ENCODE peak calls at places on chromosome X, in six cellular contexts. I, F, S, H, V and T are unnamed samples.

GRCh38 chrX:143853488-143853887 is 30.4 kb upstream of the UBE2NL start:
- DNase-seq in I (no peak), F (no peak), S (no peak), H (no peak), V (no peak), T (no peak)

GRCh38 chrX:10381218-10381617 is 224.4 kb downstream of the CLCN4 start:
- DNase-seq in I (no peak), F (no peak), S (no peak), H (no peak), V (no peak), T (no peak)

GRCh38 chrX:44974462-44974861 is 101.5 kb downstream of the KDM6A start:
- DNase-seq in I (peak), F (no peak), S (no peak), H (no peak), V (no peak), T (no peak)

GRCh38 chrX:129836827-129837226 is 6.9 kb downstream of the ZDHHC9 start:
- DNase-seq in I (no peak), F (no peak), S (no peak), H (no peak), V (no peak), T (no peak)

GRCh38 chrX:11351375-11352295 is 58.4 kb downstream of the AMELX start:
- DNase-seq in I (peak), F (no peak), S (peak), H (no peak), V (peak), T (peak)

GRCh38 chrX:103343105-103343504 is 13.1 kb downstream of the TCEAL7 start:
- DNase-seq in I (peak), F (no peak), S (no peak), H (peak), V (no peak), T (no peak)

GRCh38 chrX:134933911-134934310 is 56.9 kb upstream of the SMIM10 start:
- DNase-seq in I (no peak), F (no peak), S (no peak), H (no peak), V (no peak), T (no peak)

GRCh38 chrX:144916785-144917184 is 330.5 kb upstream of the SPANXN1 start:
- DNase-seq in I (no peak), F (no peak), S (no peak), H (no peak), V (no peak), T (no peak)

GRCh38 chrX:151703487-151703886 is 8.2 kb downstream of the PRRG3 start:
- DNase-seq in I (no peak), F (no peak), S (no peak), H (no peak), V (no peak), T (no peak)

GRCh38 chrX:68841251-68842049 is 12.6 kb downstream of the EFNB1 start:
- DNase-seq in I (no peak), F (no peak), S (peak), H (no peak), V (no peak), T (no peak)

GRCh38 chrX:151985955-151986354 is 11.5 kb upstream of the GABRE start:
- DNase-seq in I (peak), F (no peak), S (no peak), H (no peak), V (no peak), T (no peak)

GRCh38 chrX:115452256-115452655 is 108.7 kb upstream of the PLS3 start:
- DNase-seq in I (no peak), F (no peak), S (no peak), H (no peak), V (no peak), T (no peak)

GRCh38 chrX:136752796-136753195 is 27.9 kb downstream of the ARHGEF6 start:
- DNase-seq in I (peak), F (no peak), S (no peak), H (no peak), V (no peak), T (no peak)

GRCh38 chrX:18026171-18026570 is 165.1 kb upstream of the RAI2 start:
- DNase-seq in I (no peak), F (no peak), S (no peak), H (no peak), V (no peak), T (no peak)

GRCh38 chrX:104310084-104310483 is 55.4 kb upstream of the ESX1 start:
- DNase-seq in I (peak), F (no peak), S (no peak), H (no peak), V (no peak), T (no peak)

GRCh38 chrX:153668423-153669173 is 5.0 kb downstream of the PNCK start:
- DNase-seq in I (no peak), F (no peak), S (no peak), H (no peak), V (no peak), T (no peak)

GRCh38 chrX:153665726-153666306 is 7.8 kb downstream of the PNCK start:
- DNase-seq in I (no peak), F (no peak), S (no peak), H (no peak), V (no peak), T (no peak)

GRCh38 chrX:153667281-153667831 is 6.3 kb downstream of the PNCK start:
- DNase-seq in I (no peak), F (no peak), S (no peak), H (no peak), V (no peak), T (no peak)

GRCh38 chrX:153669174-153669890 is 4.3 kb downstream of the PNCK start:
- DNase-seq in I (no peak), F (no peak), S (no peak), H (no peak), V (no peak), T (peak)

DNA sequence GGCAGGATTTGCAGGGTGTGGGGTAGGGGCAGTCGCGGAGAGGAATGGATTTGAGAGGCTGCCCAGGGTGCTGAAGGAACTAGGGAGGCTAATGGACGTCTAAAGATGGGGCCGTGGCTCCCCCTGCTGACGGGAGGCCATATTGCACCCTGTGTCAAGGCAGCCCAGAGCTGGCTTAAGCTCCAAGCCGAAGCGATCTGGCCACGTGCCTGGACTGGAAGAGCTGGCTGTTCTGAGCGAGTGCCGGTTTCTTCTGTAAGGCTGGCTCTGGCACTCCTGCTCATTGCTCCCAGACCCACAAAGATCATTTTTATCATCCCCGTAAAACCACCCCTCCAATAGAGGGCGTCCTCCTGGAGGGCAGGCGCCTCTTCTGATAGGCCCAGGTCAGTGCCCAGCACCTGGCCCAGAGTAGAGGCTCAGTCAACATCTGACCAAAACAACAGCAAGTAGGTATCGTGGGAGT is 5.6 kb downstream of the PNCK start:
- DNase-seq in I (peak), F (no peak), S (peak), H (peak), V (peak), T (peak)
- H3K4me3 ChIP-seq in I (no peak), F (no peak), S (no peak), H (no peak), V (peak), T (no peak)

DNA sequence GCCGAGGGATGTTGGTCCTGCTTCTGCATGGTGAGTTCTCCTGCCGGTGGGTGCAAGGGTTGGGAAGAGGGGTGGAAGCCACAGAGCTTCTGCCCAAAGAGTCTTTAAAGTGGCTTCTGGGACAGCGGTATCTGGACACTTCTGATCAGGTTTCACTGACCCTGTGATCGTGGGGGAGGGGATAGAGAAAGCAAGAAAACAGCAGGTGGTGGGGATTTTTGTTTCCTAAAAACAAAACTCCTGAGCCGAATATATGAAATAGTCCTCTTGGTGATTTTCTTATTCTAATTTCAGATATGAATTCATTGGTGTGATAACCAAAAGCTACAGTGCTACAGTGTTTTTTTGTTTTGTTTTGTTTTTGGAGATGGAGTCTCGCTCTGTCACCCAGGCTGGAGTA is 754 bp downstream of the NYX start:
- DNase-seq in I (no peak), F (no peak), S (no peak), H (no peak), V (no peak), T (no peak)
- H3K4me3 ChIP-seq in I (no peak), F (no peak), S (no peak), H (no peak), V (no peak), T (no peak)

DNA sequence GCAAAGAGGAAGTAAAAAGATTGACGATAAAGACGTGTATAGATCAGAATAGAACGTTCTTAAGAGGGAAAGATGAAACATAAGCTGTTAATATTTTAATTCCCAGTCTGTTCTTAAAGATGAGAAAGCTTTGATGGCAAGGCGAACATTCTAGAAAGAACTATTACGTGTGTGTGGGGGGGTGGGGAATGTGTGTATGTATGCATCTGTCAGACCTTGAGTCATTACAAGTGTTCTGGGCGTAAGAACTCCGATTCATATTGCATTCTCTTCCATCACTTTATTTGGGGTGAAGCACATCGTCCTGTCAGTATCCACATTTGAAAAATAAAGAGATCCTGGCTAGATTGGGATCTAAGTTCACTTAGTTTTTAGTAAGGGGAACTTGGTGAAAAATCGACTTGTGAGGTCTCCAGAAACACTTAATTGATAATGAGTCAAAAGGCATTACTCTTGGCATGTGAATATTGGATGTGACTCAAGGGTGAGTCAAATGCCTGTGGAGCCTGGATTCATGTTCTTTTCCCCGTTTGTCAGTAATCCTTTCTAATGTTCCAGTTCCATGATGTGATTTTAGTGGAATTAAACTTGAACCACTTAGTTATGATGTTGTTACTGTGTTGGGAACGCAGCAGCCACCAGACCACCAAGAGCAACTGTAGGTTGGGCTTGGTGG is 3.1 kb downstream of the SMS start:
- DNase-seq in I (peak), F (no peak), S (no peak), H (no peak), V (peak), T (no peak)
- H3K4me3 ChIP-seq in I (peak), F (no peak), S (no peak), H (no peak), V (peak), T (no peak)

GRCh38 chrX:107684956-107685385 is 56.7 kb downstream of the PRPS1 start:
- DNase-seq in I (no peak), F (peak), S (peak), H (no peak), V (no peak), T (peak)

GRCh38 chrX:107686792-107687191 is 58.5 kb downstream of the PRPS1 start:
- DNase-seq in I (peak), F (no peak), S (no peak), H (no peak), V (no peak), T (no peak)

GRCh38 chrX:107687445-107687844 is 59.1 kb downstream of the PRPS1 start:
- DNase-seq in I (no peak), F (no peak), S (no peak), H (no peak), V (no peak), T (no peak)

GRCh38 chrX:107683931-107684330 is 55.6 kb downstream of the PRPS1 start:
- DNase-seq in I (no peak), F (no peak), S (no peak), H (no peak), V (no peak), T (no peak)

DNA sequence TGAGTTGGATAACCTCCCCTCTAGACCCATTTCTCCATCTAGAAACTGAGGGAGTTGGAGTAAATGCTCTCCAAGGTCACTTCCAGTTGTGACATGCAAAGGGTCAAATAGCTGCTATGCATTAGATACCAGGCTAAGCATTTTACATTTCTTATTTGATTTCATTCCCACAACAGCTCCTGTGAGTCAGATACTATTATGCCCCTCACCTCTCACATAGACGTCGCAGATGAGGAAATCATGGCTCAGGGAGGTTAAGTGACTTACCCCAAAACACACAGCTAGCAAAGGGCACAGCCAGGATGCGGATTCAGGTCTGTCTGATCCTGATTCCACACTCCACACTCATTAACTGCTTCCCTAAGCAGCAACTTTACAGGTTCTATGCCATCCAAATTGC is 57.7 kb downstream of the PRPS1 start:
- DNase-seq in I (no peak), F (no peak), S (no peak), H (no peak), V (no peak), T (no peak)
- H3K4me3 ChIP-seq in I (no peak), F (no peak), S (no peak), H (no peak), V (no peak), T (no peak)